ENCODE peak calls at places on chromosome 7, in ten cellular contexts. T is amygdala; S is GM12864; D is posterior cingulate gyrus; M is endodermal cell; N is activated T-cell treated with anti-CD3 and anti-CD28 coated beads, Interleukin-2, amount 50 U/mL, for 72 hours; J is PC-3; G is GM06990; F is HFF-Myc; L is stimulated activated CD4-positive, alpha-beta T cell treated with anti-CD3 and anti-CD28 coated beads, Interleukin-2, amount 100 ng/mL, for 48 hours. I is an unnamed sample.

GRCh38 chr7:106068538-106068961 is 43.6 kb downstream of the SYPL1 start:
- DNase-seq in T (no peak), S (no peak), D (no peak), M (no peak), N (no peak), J (no peak), G (no peak), F (no peak), L (no peak), I (no peak)

GRCh38 chr7:46932656-46933424 is 649.1 kb downstream of the TNS3 start:
- DNase-seq in T (no peak), S (no peak), D (no peak), M (no peak), N (no peak), J (peak), G (no peak), F (peak), L (no peak), I (peak)

GRCh38 chr7:744854-745430 is 17.9 kb upstream of the PRKAR1B start:
- DNase-seq in T (no peak), S (no peak), D (no peak), M (no peak), N (no peak), J (no peak), G (no peak), F (no peak), L (no peak), I (no peak)

GRCh38 chr7:157284229-157285014 is 52.4 kb upstream of the DNAJB6 start:
- DNase-seq in T (no peak), S (no peak), D (no peak), M (no peak), N (no peak), J (no peak), G (no peak), F (no peak), L (no peak), I (no peak)

GRCh38 chr7:86926732-86927131 is 132.7 kb downstream of the ELAPOR2 start:
- DNase-seq in T (no peak), S (peak), D (no peak), M (peak), N (peak), J (peak), G (no peak), F (no peak), L (peak), I (peak)

GRCh38 chr7:106114735-106115383 is 2.7 kb upstream of the SYPL1 start:
- DNase-seq in T (no peak), S (no peak), D (no peak), M (peak), N (peak), J (no peak), G (no peak), F (no peak), L (no peak), I (no peak)

GRCh38 chr7:33757050-33757449 is 148.3 kb upstream of the BMPER start:
- DNase-seq in T (no peak), S (no peak), D (no peak), M (no peak), N (no peak), J (no peak), G (no peak), F (no peak), L (no peak), I (no peak)

GRCh38 chr7:108286290-108286904 is 156.2 kb upstream of the LAMB4 start:
- DNase-seq in T (no peak), S (no peak), D (no peak), M (no peak), N (no peak), J (no peak), G (no peak), F (no peak), L (no peak), I (no peak)

GRCh38 chr7:151174246-151175046 is 7.0 kb upstream of the GBX1 start:
- DNase-seq in T (no peak), S (no peak), D (no peak), M (no peak), N (peak), J (no peak), G (no peak), F (no peak), L (peak), I (peak)

GRCh38 chr7:36739351-36739750 is 15.1 kb upstream of the AOAH start:
- DNase-seq in T (no peak), S (no peak), D (no peak), M (no peak), N (no peak), J (no peak), G (no peak), F (no peak), L (no peak), I (no peak)

GRCh38 chr7:7972128-7972527 is 3.5 kb downstream of the GLCCI1 start:
- DNase-seq in T (no peak), S (no peak), D (no peak), M (no peak), N (no peak), J (no peak), G (no peak), F (no peak), L (no peak), I (peak)

GRCh38 chr7:159117366-159118219 is 27.1 kb downstream of the VIPR2 start:
- DNase-seq in T (no peak), S (no peak), D (no peak), M (peak), N (no peak), J (no peak), G (no peak), F (no peak), L (no peak), I (no peak)

GRCh38 chr7:110590415-110590814 is 500.5 kb upstream of the LRRN3 start:
- DNase-seq in T (no peak), S (no peak), D (no peak), M (peak), N (no peak), J (peak), G (no peak), F (no peak), L (no peak), I (peak)

GRCh38 chr7:69742237-69742636 is 144.0 kb downstream of the AUTS2 start:
- DNase-seq in T (no peak), S (no peak), D (no peak), M (no peak), N (no peak), J (no peak), G (no peak), F (no peak), L (no peak), I (no peak)

GRCh38 chr7:129650056-129650758 is 38.7 kb downstream of the NRF1 start:
- DNase-seq in T (no peak), S (no peak), D (no peak), M (no peak), N (no peak), J (peak), G (no peak), F (no peak), L (no peak), I (no peak)

GRCh38 chr7:150992833-150993302 is 2.1 kb downstream of the NOS3 start:
- DNase-seq in T (no peak), S (no peak), D (no peak), M (peak), N (no peak), J (no peak), G (no peak), F (no peak), L (no peak), I (peak)

GRCh38 chr7:46545790-46546189 is 624.7 kb upstream of the IGFBP3 start:
- DNase-seq in T (no peak), S (no peak), D (no peak), M (no peak), N (no peak), J (peak), G (no peak), F (no peak), L (no peak), I (no peak)

GRCh38 chr7:130917669-130918128 is 183.7 kb upstream of the KLF14 start:
- DNase-seq in T (no peak), S (no peak), D (no peak), M (no peak), N (no peak), J (peak), G (no peak), F (no peak), L (no peak), I (no peak)

GRCh38 chr7:31853380-31853779 is 166.4 kb downstream of the PPP1R17 start:
- DNase-seq in T (no peak), S (no peak), D (no peak), M (no peak), N (no peak), J (no peak), G (no peak), F (no peak), L (no peak), I (no peak)

GRCh38 chr7:2757904-2758672 is 70.1 kb downstream of the AMZ1 start:
- DNase-seq in T (no peak), S (peak), D (no peak), M (no peak), N (peak), J (peak), G (peak), F (peak), L (peak), I (no peak)

GRCh38 chr7:84714765-84715164 is 472.1 kb downstream of the SEMA3D start:
- DNase-seq in T (no peak), S (no peak), D (no peak), M (no peak), N (no peak), J (no peak), G (no peak), F (no peak), L (no peak), I (no peak)

GRCh38 chr7:36115448-36116321 is 37.4 kb upstream of the EEPD1 start:
- DNase-seq in T (no peak), S (peak), D (peak), M (no peak), N (peak), J (peak), G (peak), F (peak), L (peak), I (no peak)

GRCh38 chr7:143416565-143417149 is 8.0 kb upstream of the EPHA1 start:
- DNase-seq in T (no peak), S (no peak), D (no peak), M (no peak), N (peak), J (peak), G (no peak), F (peak), L (no peak), I (peak)

GRCh38 chr7:55493416-55493815 is 78.9 kb downstream of the VOPP1 start:
- DNase-seq in T (no peak), S (no peak), D (no peak), M (no peak), N (no peak), J (peak), G (no peak), F (no peak), L (no peak), I (no peak)

GRCh38 chr7:28207486-28208158 is 27.0 kb upstream of the JAZF1 start:
- DNase-seq in T (no peak), S (peak), D (no peak), M (no peak), N (peak), J (peak), G (peak), F (no peak), L (no peak), I (no peak)

GRCh38 chr7:157574120-157574519 is 237.3 kb downstream of the DNAJB6 start:
- DNase-seq in T (no peak), S (no peak), D (no peak), M (no peak), N (peak), J (no peak), G (no peak), F (no peak), L (no peak), I (no peak)

GRCh38 chr7:80708007-80708594 is 69.7 kb downstream of the CD36 start:
- DNase-seq in T (no peak), S (no peak), D (no peak), M (no peak), N (no peak), J (no peak), G (no peak), F (no peak), L (no peak), I (no peak)

GRCh38 chr7:151775547-151776443 is 101.1 kb downstream of the PRKAG2 start:
- DNase-seq in T (no peak), S (no peak), D (no peak), M (no peak), N (no peak), J (no peak), G (no peak), F (no peak), L (no peak), I (no peak)

GRCh38 chr7:52917982-52918578 is 117.4 kb upstream of the POM121L12 start:
- DNase-seq in T (no peak), S (no peak), D (no peak), M (peak), N (no peak), J (peak), G (no peak), F (no peak), L (no peak), I (peak)

GRCh38 chr7:75624134-75624832 is 114.5 kb downstream of the HIP1 start:
- DNase-seq in T (no peak), S (no peak), D (no peak), M (no peak), N (no peak), J (no peak), G (no peak), F (no peak), L (no peak), I (no peak)

GRCh38 chr7:130486114-130486962 is 5.5 kb upstream of the MEST start:
- DNase-seq in T (no peak), S (peak), D (peak), M (peak), N (peak), J (peak), G (peak), F (no peak), L (peak), I (peak)

GRCh38 chr7:91239772-91240171 is 24.5 kb upstream of the FZD1 start:
- DNase-seq in T (no peak), S (no peak), D (no peak), M (no peak), N (no peak), J (no peak), G (no peak), F (no peak), L (no peak), I (no peak)

GRCh38 chr7:28179081-28180030 is 1.2 kb downstream of the JAZF1 start:
- DNase-seq in T (peak), S (no peak), D (peak), M (peak), N (peak), J (peak), G (peak), F (no peak), L (peak), I (peak)

GRCh38 chr7:145978769-145979168 is 137.8 kb upstream of the CNTNAP2 start:
- DNase-seq in T (no peak), S (no peak), D (no peak), M (no peak), N (no peak), J (no peak), G (no peak), F (no peak), L (no peak), I (no peak)

GRCh38 chr7:143383642-143383957 is 2.5 kb downstream of the ZYX start:
- DNase-seq in T (no peak), S (no peak), D (no peak), M (no peak), N (no peak), J (no peak), G (no peak), F (no peak), L (no peak), I (no peak)